ENCODE peak calls at places on chromosomes 5 and 9, in six cellular contexts. B, J, D, P, C and E are unnamed samples.

GRCh38 chr9:19113964-19114679 is 11.4 kb upstream of the HAUS6 start:
- DNase-seq in J (no peak), P (no peak), D (no peak), B (no peak), C (peak; percentile 21), E (no peak)

GRCh38 chr9:86807577-86807976 is 139.7 kb downstream of the GAS1 start:
- DNase-seq in J (no peak), C (no peak), P (no peak), D (no peak), B (peak; percentile 36), E (no peak)

GRCh38 chr5:32512916-32513315 is 68.4 kb upstream of the ZFR start:
- DNase-seq in J (no peak), D (no peak), C (no peak), B (no peak), P (no peak), E (no peak)

GRCh38 chr9:88889386-88889785 is 101.9 kb upstream of the S1PR3 start:
- DNase-seq in B (no peak), P (no peak), J (no peak), C (no peak), D (no peak), E (no peak)

GRCh38 chr9:136075881-136076678 is 19.0 kb downstream of the NACC2 start:
- DNase-seq in C (no peak), B (no peak), D (no peak), P (no peak), J (no peak), E (peak; percentile 71)

GRCh38 chr9:73816905-73817304 is 665.2 kb downstream of the ANXA1 start:
- DNase-seq in C (no peak), D (no peak), J (no peak), B (no peak), P (no peak), E (peak; percentile 4)

GRCh38 chr9:68996457-68996856 is 17.5 kb downstream of the PRKACG start:
- DNase-seq in C (no peak), P (no peak), B (no peak), D (no peak), J (no peak), E (no peak)

GRCh38 chr5:65805082-65805481 is 83.1 kb downstream of the NLN start:
- DNase-seq in D (no peak), B (no peak), C (no peak), P (no peak), J (no peak), E (no peak)

GRCh38 chr9:74526215-74526614 is 29.1 kb downstream of the RORB start:
- DNase-seq in J (no peak), P (no peak), C (no peak), D (no peak), B (no peak), E (no peak)

GRCh38 chr5:141876628-141877477 is 1.4 kb downstream of the PCDH1 start:
- DNase-seq in B (no peak), D (peak; percentile 63), P (peak; percentile 67), C (no peak), J (peak; percentile 48), E (peak; percentile 85)

GRCh38 chr5:142716963-142717362 is 31.1 kb upstream of the FGF1 start:
- DNase-seq in D (peak; percentile 43), P (peak; percentile 60), C (peak; percentile 69), B (peak; percentile 82), J (peak; percentile 80), E (peak; percentile 45)

GRCh38 chr5:172902497-172903472 is 56.4 kb upstream of the RPL26L1 start:
- DNase-seq in D (peak; percentile 60), J (peak; percentile 45), P (peak; percentile 87), B (peak; percentile 66), C (peak; percentile 74), E (peak; percentile 91)

GRCh38 chr9:4386819-4387218 is 87.0 kb upstream of the GLIS3 start:
- DNase-seq in P (no peak), B (no peak), C (no peak), J (no peak), D (no peak), E (no peak)

GRCh38 chr9:73125651-73126050 is 26.0 kb upstream of the ANXA1 start:
- DNase-seq in D (no peak), C (no peak), B (no peak), J (no peak), P (no peak), E (no peak)

GRCh38 chr5:82465235-82465634 is 187.1 kb upstream of the RPS23 start:
- DNase-seq in B (no peak), D (no peak), J (no peak), P (no peak), C (no peak), E (no peak)

GRCh38 chr5:60248900-60249299 is 355.4 kb upstream of the PDE4D start:
- DNase-seq in B (no peak), C (no peak), P (no peak), D (no peak), J (no peak), E (no peak)

GRCh38 chr9:108468364-108468763 is 387.4 kb downstream of the ACTL7B start:
- DNase-seq in P (no peak), J (no peak), D (peak; percentile 55), B (peak; percentile 4), C (peak; percentile 75), E (no peak)

GRCh38 chr9:21813575-21814473 is 11.4 kb downstream of the MTAP start:
- DNase-seq in J (peak; percentile 58), D (peak; percentile 77), B (peak; percentile 78), P (peak; percentile 67), C (peak; percentile 57), E (no peak)

GRCh38 chr5:159210846-159211245 is 1.5 kb upstream of the RNF145 start:
- DNase-seq in J (no peak), P (no peak), C (no peak), D (no peak), B (no peak), E (no peak)

GRCh38 chr5:121377446-121377845 is 474.2 kb upstream of the FTMT start:
- DNase-seq in C (no peak), D (no peak), P (no peak), J (no peak), B (no peak), E (no peak)

GRCh38 chr5:34597034-34597433 is 59.1 kb upstream of the RAI14 start:
- DNase-seq in J (no peak), P (no peak), C (no peak), D (no peak), B (no peak), E (no peak)

GRCh38 chr9:84604223-84604622 is 65.3 kb upstream of the NTRK2 start:
- DNase-seq in B (no peak), P (no peak), C (no peak), D (no peak), J (no peak), E (no peak)

GRCh38 chr5:123518111-123518510 is 6.1 kb downstream of the CSNK1G3 start:
- DNase-seq in C (no peak), D (no peak), B (no peak), J (no peak), P (no peak), E (no peak)

GRCh38 chr5:172348084-172348483 is 64.5 kb upstream of the UBTD2 start:
- DNase-seq in P (no peak), D (no peak), J (no peak), B (no peak), C (no peak), E (no peak)

GRCh38 chr9:124595743-124596142 is 88.5 kb upstream of the NR5A1 start:
- DNase-seq in P (no peak), B (no peak), J (no peak), D (peak; percentile 27), C (no peak), E (no peak)

DNA sequence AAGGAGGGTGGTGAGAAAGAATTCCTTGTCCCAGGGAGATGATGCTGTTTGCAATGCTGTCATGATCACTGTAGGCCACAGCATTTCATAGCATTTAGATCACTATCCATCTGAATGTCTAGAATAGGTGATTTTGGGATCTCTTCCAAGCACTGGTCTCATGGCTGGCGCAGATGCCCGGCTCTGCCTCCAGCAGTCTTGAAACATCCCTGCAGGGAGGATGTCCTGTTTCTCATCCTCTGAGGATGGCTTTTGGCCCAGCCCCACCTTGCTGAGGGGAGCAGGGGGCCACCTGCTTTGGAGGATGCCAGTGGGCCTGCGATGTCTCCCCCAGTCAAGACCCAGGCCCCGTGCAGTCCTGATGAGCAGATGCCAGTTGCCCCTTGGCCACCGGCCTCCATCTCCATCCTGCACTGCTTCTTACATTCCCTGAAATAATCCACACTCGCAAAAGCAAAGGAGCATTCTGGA is 63.5 kb upstream of the GARNL3 start:
- DNase-seq in D (no peak), C (no peak), B (no peak), P (no peak), J (no peak), E (no peak)
- H3K36me3 ChIP-seq in D (no peaks in the 10 kb centered on the region), C (no peaks in the 10 kb centered on the region), B (no peaks in the 10 kb centered on the region), P (no peaks in the 10 kb centered on the region), J (no peaks in the 10 kb centered on the region), E (no peaks in the 10 kb centered on the region)

DNA sequence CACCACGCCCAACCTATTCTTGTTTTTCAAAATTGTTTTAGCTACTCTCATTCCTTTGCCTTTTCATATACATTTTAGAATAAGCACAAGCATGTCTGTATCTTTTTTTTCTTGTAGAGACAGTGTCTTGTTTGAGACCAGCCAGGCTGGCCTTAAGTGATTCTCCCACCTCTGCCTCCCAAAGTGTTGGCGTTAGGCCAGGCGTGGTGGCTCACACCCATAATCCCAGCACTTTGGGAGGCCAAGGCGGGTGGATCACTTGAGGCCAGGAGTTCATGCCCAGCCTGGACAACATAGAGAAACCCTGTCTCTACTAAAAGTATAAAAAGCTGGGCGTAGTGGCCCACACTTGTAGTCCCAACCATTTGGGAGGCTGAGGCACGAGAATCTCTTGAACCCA is 13.1 kb downstream of the RNF44 start:
- DNase-seq in C (no peak), J (no peak), D (no peak), B (no peak), P (no peak), E (peak; percentile 24)
- H3K27ac ChIP-seq in C (no peak overlapping the region), J (no peak overlapping the region), D (no peak overlapping the region), B (no peak overlapping the region), P (no peak overlapping the region), E (no peak overlapping the region)

GRCh38 chr5:42632501-42632900 is 124.1 kb upstream of the CCDC152 start:
- DNase-seq in C (no peak), B (no peak), J (no peak), P (no peak), D (no peak), E (no peak)

GRCh38 chr5:42638972-42639371 is 117.6 kb upstream of the CCDC152 start:
- DNase-seq in J (no peak), D (no peak), C (no peak), P (no peak), B (no peak), E (no peak)

GRCh38 chr5:42634575-42634974 is 122.0 kb upstream of the CCDC152 start:
- DNase-seq in P (no peak), J (no peak), D (no peak), C (no peak), B (no peak), E (no peak)

GRCh38 chr5:42636946-42637345 is 119.7 kb upstream of the CCDC152 start:
- DNase-seq in P (no peak), C (no peak), D (no peak), J (no peak), B (no peak), E (no peak)

DNA sequence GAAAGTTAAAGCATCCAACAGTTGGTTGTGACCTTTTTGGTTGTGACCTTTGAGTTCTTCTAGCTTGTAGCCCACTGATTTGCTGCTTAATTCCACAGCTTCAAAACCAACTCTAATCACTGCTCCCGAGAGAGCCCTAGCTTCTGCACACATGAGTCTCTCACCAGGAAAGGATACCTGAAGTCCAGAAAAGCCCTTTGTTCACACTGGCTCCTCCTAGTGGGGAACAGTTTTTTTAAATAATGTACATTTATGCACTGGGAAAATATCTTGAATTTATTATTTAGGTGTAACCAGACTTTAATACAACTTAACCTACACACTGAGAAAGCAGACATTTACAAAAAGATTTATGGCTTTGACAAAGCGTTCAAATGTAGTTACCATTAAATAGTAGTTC is 120.2 kb upstream of the CCDC152 start:
- DNase-seq in J (no peak), B (no peak), C (no peak), D (no peak), P (no peak), E (no peak)
- TF ChIP-seq CTCF in J (peak; percentile 10), B (peak; percentile 50), C (no peak), D (no peak), P (no peak), E (peak; percentile 11)

GRCh38 chr5:178519155-178519554 is 71.0 kb downstream of the COL23A1 start:
- DNase-seq in D (no peak), J (no peak), B (no peak), P (no peak), C (no peak), E (no peak)
- H3K36me3 ChIP-seq in D (no peaks in the 10 kb centered on the region), J (no peaks in the 10 kb centered on the region), B (no peaks in the 10 kb centered on the region), P (no peaks in the 10 kb centered on the region), C (no peaks in the 10 kb centered on the region), E (no peaks in the 10 kb centered on the region)